ENCODE peak calls at places on chromosome 18, in five cellular contexts. T is stimulated activated CD4-positive, alpha-beta T cell treated with anti-CD3 and anti-CD28 coated beads, Interleukin-2, amount 100 ng/mL, for 24 hours; X is right atrium auricular region; Z is RWPE1; F is esophagus squamous epithelium. E is an unnamed sample.

GRCh38 chr18:75473316-75473715 is 45.8 kb upstream of the SMIM21 start:
- DNase-seq in T (no peak), X (no peak), Z (no peak), F (no peak), E (no peak)

GRCh38 chr18:49850636-49851035 is 37.3 kb upstream of the ACAA2 start:
- DNase-seq in T (no peak), X (peak), Z (no peak), F (no peak), E (no peak)

GRCh38 chr18:7234061-7234460 is 3.2 kb downstream of the LRRC30 start:
- DNase-seq in T (no peak), X (no peak), Z (no peak), F (no peak), E (no peak)

GRCh38 chr18:29457316-29457715 is 1280.4 kb upstream of the CDH2 start:
- DNase-seq in T (no peak), X (no peak), Z (peak), F (no peak), E (peak)

GRCh38 chr18:14784133-14784532 is 36.2 kb downstream of the ANKRD30B start:
- DNase-seq in T (no peak), X (no peak), Z (no peak), F (no peak), E (no peak)

GRCh38 chr18:22604390-22604985 is 186.8 kb upstream of the CTAGE1 start:
- DNase-seq in T (no peak), X (peak), Z (no peak), F (no peak), E (peak)

GRCh38 chr18:11407900-11408299 is 201.5 kb upstream of the SLC35G4 start:
- DNase-seq in T (no peak), X (no peak), Z (no peak), F (no peak), E (no peak)

GRCh38 chr18:79290876-79291275 is 104.9 kb upstream of the NFATC1 start:
- DNase-seq in T (no peak), X (no peak), Z (no peak), F (no peak), E (no peak)

GRCh38 chr18:48228301-48228715 is 180.9 kb downstream of the ZBTB7C start:
- DNase-seq in T (no peak), X (peak), Z (peak), F (no peak), E (peak)

GRCh38 chr18:55863876-55864275 is 275.9 kb upstream of the TCF4 start:
- DNase-seq in T (no peak), X (no peak), Z (no peak), F (no peak), E (no peak)

GRCh38 chr18:44325903-44326650 is 354.6 kb upstream of the SETBP1 start:
- DNase-seq in T (no peak), X (no peak), Z (peak), F (no peak), E (peak)

GRCh38 chr18:12391487-12392136 is 14.6 kb upstream of the AFG3L2 start:
- DNase-seq in T (peak), X (no peak), Z (peak), F (no peak), E (peak)

GRCh38 chr18:23220355-23220754 is 85.1 kb downstream of the CABLES1 start:
- DNase-seq in T (no peak), X (no peak), Z (no peak), F (no peak), E (no peak)

GRCh38 chr18:73986711-73987110 is 160.9 kb downstream of the FBXO15 start:
- DNase-seq in T (no peak), X (no peak), Z (no peak), F (no peak), E (no peak)

GRCh38 chr18:40874233-40874632 is 1080.8 kb upstream of the PIK3C3 start:
- DNase-seq in T (no peak), X (no peak), Z (no peak), F (no peak), E (peak)

GRCh38 chr18:62324917-62325805 is at the start of gene TNFRSF11A:
- DNase-seq in T (peak), X (no peak), Z (peak), F (no peak), E (peak)

GRCh38 chr18:79801641-79802040 is 3.9 kb downstream of the KCNG2 start:
- DNase-seq in T (no peak), X (no peak), Z (no peak), F (no peak), E (no peak)

GRCh38 chr18:3036108-3036507 is 23.2 kb upstream of the LPIN2 start:
- DNase-seq in T (no peak), X (no peak), Z (no peak), F (no peak), E (peak)

GRCh38 chr18:49319590-49319989 is 140.9 kb downstream of the DYM start:
- DNase-seq in T (no peak), X (no peak), Z (no peak), F (no peak), E (no peak)

GRCh38 chr18:46374850-46375249 is 270.7 kb downstream of the HAUS1 start:
- DNase-seq in T (no peak), X (no peak), Z (no peak), F (no peak), E (peak)

GRCh38 chr18:22829781-22830180 is 103.3 kb upstream of the RBBP8 start:
- DNase-seq in T (no peak), X (no peak), Z (no peak), F (no peak), E (peak)

E was measured in mammary epithelial cell.